ENCODE peak calls at places on chromosome 7, in six cellular contexts. P, W, B, J, E and S are unnamed samples.

GRCh38 chr7:134331393-134331792 is 14.7 kb upstream of the SLC35B4 start:
- DNase-seq in W (no peak), E (no peak), P (no peak), J (no peak), B (no peak), S (no peak)

GRCh38 chr7:50607524-50608125 is 42.4 kb upstream of the DDC start:
- DNase-seq in P (no peak), J (no peak), W (no peak), B (peak), E (peak), S (peak)

GRCh38 chr7:5613607-5614006 is 167.9 kb downstream of the RNF216 start:
- DNase-seq in J (no peak), B (no peak), P (no peak), E (no peak), W (no peak), S (no peak)

GRCh38 chr7:17625038-17625437 is 315.3 kb downstream of the SNX13 start:
- DNase-seq in P (no peak), W (no peak), J (peak), B (peak), E (no peak), S (no peak)

GRCh38 chr7:104341545-104341944 is 13.1 kb downstream of the LHFPL3 start:
- DNase-seq in E (peak), W (no peak), P (peak), J (no peak), B (no peak), S (no peak)

GRCh38 chr7:155824195-155824915 is 12.1 kb upstream of the SHH start:
- DNase-seq in E (no peak), W (no peak), B (peak), J (no peak), P (no peak), S (no peak)

GRCh38 chr7:90828601-90829000 is 232.5 kb downstream of the CDK14 start:
- DNase-seq in P (no peak), E (no peak), B (peak), J (no peak), W (no peak), S (no peak)

GRCh38 chr7:8109196-8110022 is 140.8 kb downstream of the GLCCI1 start:
- DNase-seq in J (peak), B (peak), W (no peak), E (no peak), P (no peak), S (no peak)

GRCh38 chr7:135335628-135336139 is 102.0 kb downstream of the STRA8 start:
- DNase-seq in E (peak), J (peak), W (peak), P (peak), B (peak), S (peak)

GRCh38 chr7:159204664-159205063 is 60.0 kb upstream of the VIPR2 start:
- DNase-seq in W (no peak), B (no peak), J (no peak), P (no peak), E (no peak), S (no peak)

GRCh38 chr7:24283559-24283899 is 461 bp upstream of the NPY start:
- DNase-seq in B (no peak), W (no peak), P (no peak), E (peak), J (no peak), S (no peak)

GRCh38 chr7:43559171-43559938 is 23.6 kb upstream of the STK17A start:
- DNase-seq in J (no peak), W (no peak), E (no peak), P (no peak), B (no peak), S (peak)

GRCh38 chr7:113197274-113197673 is 78.9 kb upstream of the SMIM30 start:
- DNase-seq in P (no peak), J (no peak), E (peak), B (peak), W (no peak), S (peak)

GRCh38 chr7:4725014-4725951 is 43.2 kb downstream of the FOXK1 start:
- DNase-seq in E (peak), J (peak), P (peak), B (peak), W (no peak), S (peak)

GRCh38 chr7:86445285-86445684 is 198.4 kb upstream of the GRM3 start:
- DNase-seq in B (no peak), P (no peak), J (no peak), E (no peak), W (no peak), S (no peak)

GRCh38 chr7:130393095-130393494 is 12.8 kb downstream of the CPA1 start:
- DNase-seq in J (peak), P (no peak), W (no peak), E (no peak), B (peak), S (peak)

GRCh38 chr7:47180268-47180826 is 401.6 kb downstream of the TNS3 start:
- DNase-seq in B (peak), W (no peak), E (peak), P (peak), J (peak), S (peak)

GRCh38 chr7:134908289-134908688 is 78.0 kb upstream of the AGBL3 start:
- DNase-seq in B (peak), J (peak), E (no peak), W (no peak), P (no peak), S (no peak)

GRCh38 chr7:111439977-111440376 is 122.3 kb downstream of the IMMP2L start:
- DNase-seq in W (no peak), P (no peak), E (no peak), B (peak), J (no peak), S (no peak)
- H3K4me3 ChIP-seq in W (no peak), P (no peak), E (no peak), B (no peak), J (no peak), S (no peak)

GRCh38 chr7:102152672-102153585 is 133.7 kb upstream of the SH2B2 start:
- DNase-seq in B (peak), J (peak), W (peak), P (no peak), E (peak), S (peak)
- H3K4ac ChIP-seq in B (no peak), J (no peak), W (peak), P (no peak), E (no peak), S (no peak)

GRCh38 chr7:96992624-96993452 is 12.5 kb upstream of the DLX6 start:
- DNase-seq in P (peak), J (no peak), W (no peak), B (no peak), E (peak), S (no peak)
- H3K4me3 ChIP-seq in P (no peak), J (peak), W (peak), B (no peak), E (no peak), S (no peak)

DNA sequence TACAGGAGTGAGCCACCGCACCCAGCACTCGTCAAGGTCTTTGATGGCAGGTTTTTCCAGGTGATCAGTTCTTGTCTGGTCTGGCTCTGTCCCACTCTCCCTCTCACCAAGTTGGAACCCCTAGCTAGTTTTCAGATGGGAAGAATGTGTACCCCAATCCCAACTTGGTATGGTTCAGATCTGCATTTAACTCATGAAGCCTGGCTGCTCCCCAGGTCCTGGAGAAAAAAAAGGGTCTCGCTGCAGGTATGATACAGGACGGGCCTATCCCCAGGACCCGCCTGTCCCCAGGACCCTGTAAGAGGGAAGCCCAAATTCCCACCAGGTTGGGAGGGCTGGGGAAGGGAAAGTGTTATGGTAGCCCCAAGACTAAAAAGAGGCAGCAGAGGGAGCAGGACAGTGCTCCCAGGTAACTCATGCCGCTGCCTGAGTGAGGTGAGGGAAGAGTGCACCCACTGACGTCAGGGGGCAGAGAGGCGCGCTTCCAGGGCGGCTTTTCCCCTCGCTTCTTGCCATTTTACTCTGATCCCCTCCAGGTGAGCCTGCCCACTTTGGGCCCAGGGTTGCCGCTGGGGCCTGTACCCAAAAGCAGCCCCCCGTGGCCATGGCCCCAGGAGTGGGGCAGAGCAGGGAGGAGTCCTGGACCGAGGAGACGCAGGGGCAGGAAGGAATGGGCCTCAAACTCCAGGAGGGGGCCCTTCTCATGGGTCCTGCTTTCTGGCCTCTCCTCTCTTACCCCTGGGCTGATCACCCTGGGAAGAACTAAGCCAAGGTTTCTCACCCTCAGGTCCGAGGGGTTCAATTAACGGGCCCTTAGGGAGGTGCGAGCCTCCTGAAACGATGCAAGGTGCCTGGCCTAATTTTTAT is 36.4 kb upstream of the SRRM3 start:
- DNase-seq in W (no peak), J (no peak), B (no peak), E (no peak), P (no peak), S (no peak)
- H3K4ac ChIP-seq in W (no peak), J (no peak), B (no peak), E (no peak), P (no peak), S (no peak)

GRCh38 chr7:116426428-116427156 is 72.9 kb upstream of the CAV2 start:
- DNase-seq in J (peak), E (peak), W (no peak), P (no peak), B (peak), S (peak)
- H3K4me3 ChIP-seq in J (no peak), E (no peak), W (no peak), P (no peak), B (no peak), S (no peak)